ENCODE peak calls at places on chromosome 3, in five cellular contexts. One of them, this sample, is unnamed.

GRCh38 chr3:74465652-74466415 is 148.6 kb downstream of the CNTN3 start:
- DNase-seq in NCI-H2081 treated with DMSO at 0.1 percent for 48 hours: no peak
- DNase-seq in NCI-H345: no peak
- DNase-seq in iPS-NIHi11: no peak
- DNase-seq in GM12892: no peak
- DNase-seq in this sample: no peak

GRCh38 chr3:24017305-24017704 is 72.2 kb downstream of the NR1D2 start:
- DNase-seq in iPS-NIHi11: no peak
- DNase-seq in NCI-H345: no peak
- DNase-seq in GM12892: no peak
- DNase-seq in NCI-H2081 treated with DMSO at 0.1 percent for 48 hours: no peak
- DNase-seq in this sample: no peak

GRCh38 chr3:185308126-185308754 is 54.4 kb upstream of the EHHADH start:
- DNase-seq in iPS-NIHi11: peak
- DNase-seq in GM12892: peak
- DNase-seq in NCI-H345: peak
- DNase-seq in NCI-H2081 treated with DMSO at 0.1 percent for 48 hours: peak
- DNase-seq in this sample: peak

GRCh38 chr3:169256027-169256426 is 407.5 kb downstream of the MECOM start:
- DNase-seq in NCI-H345: no peak
- DNase-seq in GM12892: no peak
- DNase-seq in NCI-H2081 treated with DMSO at 0.1 percent for 48 hours: no peak
- DNase-seq in iPS-NIHi11: no peak
- DNase-seq in this sample: no peak

GRCh38 chr3:48634661-48635221 is 520 bp downstream of the SLC26A6 start:
- DNase-seq in NCI-H345: peak
- DNase-seq in NCI-H2081 treated with DMSO at 0.1 percent for 48 hours: no peak
- DNase-seq in GM12892: peak
- DNase-seq in iPS-NIHi11: peak
- DNase-seq in this sample: no peak

GRCh38 chr3:126025862-126026261 is 56.9 kb downstream of the ROPN1B start:
- DNase-seq in GM12892: no peak
- DNase-seq in NCI-H2081 treated with DMSO at 0.1 percent for 48 hours: no peak
- DNase-seq in NCI-H345: no peak
- DNase-seq in iPS-NIHi11: no peak
- DNase-seq in this sample: no peak

GRCh38 chr3:42148982-42149432 is 57.9 kb downstream of the TRAK1 start:
- DNase-seq in NCI-H345: no peak
- DNase-seq in GM12892: no peak
- DNase-seq in NCI-H2081 treated with DMSO at 0.1 percent for 48 hours: no peak
- DNase-seq in iPS-NIHi11: peak
- DNase-seq in this sample: no peak

GRCh38 chr3:65895084-65895483 is 143.6 kb downstream of the MAGI1 start:
- DNase-seq in NCI-H345: no peak
- DNase-seq in NCI-H2081 treated with DMSO at 0.1 percent for 48 hours: no peak
- DNase-seq in iPS-NIHi11: no peak
- DNase-seq in GM12892: no peak
- DNase-seq in this sample: no peak

GRCh38 chr3:97952280-97952679 is 20.0 kb downstream of the RIOX2 start:
- DNase-seq in NCI-H345: no peak
- DNase-seq in iPS-NIHi11: no peak
- DNase-seq in GM12892: no peak
- DNase-seq in NCI-H2081 treated with DMSO at 0.1 percent for 48 hours: no peak
- DNase-seq in this sample: no peak

GRCh38 chr3:38497026-38497425 is 886 bp downstream of the EXOG start:
- DNase-seq in GM12892: no peak
- DNase-seq in iPS-NIHi11: no peak
- DNase-seq in NCI-H345: no peak
- DNase-seq in NCI-H2081 treated with DMSO at 0.1 percent for 48 hours: no peak
- DNase-seq in this sample: no peak

GRCh38 chr3:15348246-15348645 is 15.9 kb upstream of the SH3BP5 start:
- DNase-seq in NCI-H345: no peak
- DNase-seq in iPS-NIHi11: no peak
- DNase-seq in NCI-H2081 treated with DMSO at 0.1 percent for 48 hours: no peak
- DNase-seq in GM12892: no peak
- DNase-seq in this sample: no peak

GRCh38 chr3:45944830-45945620 is 1.8 kb downstream of the CXCR6 start:
- DNase-seq in GM12892: no peak
- DNase-seq in NCI-H345: no peak
- DNase-seq in NCI-H2081 treated with DMSO at 0.1 percent for 48 hours: no peak
- DNase-seq in iPS-NIHi11: no peak
- DNase-seq in this sample: no peak

GRCh38 chr3:186432944-186433732 is 71.1 kb upstream of the DGKG start:
- DNase-seq in NCI-H345: no peak
- DNase-seq in iPS-NIHi11: no peak
- DNase-seq in NCI-H2081 treated with DMSO at 0.1 percent for 48 hours: no peak
- DNase-seq in GM12892: no peak
- DNase-seq in this sample: no peak

GRCh38 chr3:42809202-42809601 is at the start of gene ACKR2:
- DNase-seq in GM12892: no peak
- DNase-seq in iPS-NIHi11: no peak
- DNase-seq in NCI-H345: no peak
- DNase-seq in NCI-H2081 treated with DMSO at 0.1 percent for 48 hours: no peak
- DNase-seq in this sample: no peak

GRCh38 chr3:270688-271087 is 74.1 kb downstream of the CHL1 start:
- DNase-seq in NCI-H2081 treated with DMSO at 0.1 percent for 48 hours: no peak
- DNase-seq in NCI-H345: no peak
- DNase-seq in iPS-NIHi11: no peak
- DNase-seq in GM12892: no peak
- DNase-seq in this sample: no peak

GRCh38 chr3:68919000-68919399 is 13.3 kb downstream of the TAFA4 start:
- DNase-seq in iPS-NIHi11: peak
- DNase-seq in GM12892: no peak
- DNase-seq in NCI-H345: no peak
- DNase-seq in NCI-H2081 treated with DMSO at 0.1 percent for 48 hours: no peak
- DNase-seq in this sample: no peak

GRCh38 chr3:127482216-127483004 is 108.1 kb downstream of the TPRA1 start:
- DNase-seq in NCI-H345: no peak
- DNase-seq in iPS-NIHi11: no peak
- DNase-seq in GM12892: no peak
- DNase-seq in NCI-H2081 treated with DMSO at 0.1 percent for 48 hours: no peak
- DNase-seq in this sample: no peak

GRCh38 chr3:123618768-123619484 is 34.1 kb upstream of the HACD2 start:
- DNase-seq in GM12892: no peak
- DNase-seq in NCI-H2081 treated with DMSO at 0.1 percent for 48 hours: no peak
- DNase-seq in NCI-H345: peak
- DNase-seq in iPS-NIHi11: no peak
- DNase-seq in this sample: no peak

GRCh38 chr3:100682854-100683760 is 26.2 kb upstream of the TFG start:
- DNase-seq in GM12892: no peak
- DNase-seq in NCI-H2081 treated with DMSO at 0.1 percent for 48 hours: no peak
- DNase-seq in NCI-H345: no peak
- DNase-seq in iPS-NIHi11: no peak
- DNase-seq in this sample: no peak

GRCh38 chr3:38532529-38532928 is 36.4 kb downstream of the EXOG start:
- DNase-seq in NCI-H2081 treated with DMSO at 0.1 percent for 48 hours: no peak
- DNase-seq in GM12892: no peak
- DNase-seq in NCI-H345: no peak
- DNase-seq in iPS-NIHi11: no peak
- DNase-seq in this sample: no peak

GRCh38 chr3:131396170-131396569 is 14.6 kb downstream of the NUDT16 start:
- DNase-seq in NCI-H345: no peak
- DNase-seq in iPS-NIHi11: no peak
- DNase-seq in GM12892: no peak
- DNase-seq in NCI-H2081 treated with DMSO at 0.1 percent for 48 hours: no peak
- DNase-seq in this sample: no peak

GRCh38 chr3:155738580-155739076 is 6.2 kb downstream of the PLCH1 start:
- DNase-seq in GM12892: no peak
- DNase-seq in NCI-H345: no peak
- DNase-seq in NCI-H2081 treated with DMSO at 0.1 percent for 48 hours: no peak
- DNase-seq in iPS-NIHi11: no peak
- DNase-seq in this sample: no peak

GRCh38 chr3:52685285-52685704 is 418 bp downstream of the PBRM1 start:
- DNase-seq in NCI-H345: peak
- DNase-seq in iPS-NIHi11: peak
- DNase-seq in NCI-H2081 treated with DMSO at 0.1 percent for 48 hours: peak
- DNase-seq in GM12892: peak
- DNase-seq in this sample: peak

GRCh38 chr3:43373588-43373935 is 87.2 kb downstream of the SNRK start:
- DNase-seq in GM12892: no peak
- DNase-seq in iPS-NIHi11: no peak
- DNase-seq in NCI-H345: no peak
- DNase-seq in NCI-H2081 treated with DMSO at 0.1 percent for 48 hours: no peak
- DNase-seq in this sample: no peak

GRCh38 chr3:168989396-168989795 is 674.1 kb downstream of the MECOM start:
- DNase-seq in NCI-H2081 treated with DMSO at 0.1 percent for 48 hours: no peak
- DNase-seq in GM12892: no peak
- DNase-seq in NCI-H345: no peak
- DNase-seq in iPS-NIHi11: no peak
- DNase-seq in this sample: no peak

GRCh38 chr3:57752307-57752706 is 3.8 kb upstream of the SLMAP start:
- DNase-seq in iPS-NIHi11: no peak
- DNase-seq in NCI-H345: no peak
- DNase-seq in NCI-H2081 treated with DMSO at 0.1 percent for 48 hours: no peak
- DNase-seq in GM12892: no peak
- DNase-seq in this sample: no peak

GRCh38 chr3:23696842-23697241 is 108.9 kb upstream of the UBE2E1 start:
- DNase-seq in NCI-H2081 treated with DMSO at 0.1 percent for 48 hours: no peak
- DNase-seq in GM12892: no peak
- DNase-seq in NCI-H345: no peak
- DNase-seq in iPS-NIHi11: no peak
- DNase-seq in this sample: no peak

GRCh38 chr3:187398955-187399354 is 30.8 kb downstream of the RTP4 start:
- DNase-seq in iPS-NIHi11: no peak
- DNase-seq in GM12892: no peak
- DNase-seq in NCI-H2081 treated with DMSO at 0.1 percent for 48 hours: no peak
- DNase-seq in NCI-H345: no peak
- DNase-seq in this sample: no peak

GRCh38 chr3:105700575-105700974 is 168.2 kb downstream of the CBLB start:
- DNase-seq in NCI-H2081 treated with DMSO at 0.1 percent for 48 hours: no peak
- DNase-seq in iPS-NIHi11: no peak
- DNase-seq in GM12892: no peak
- DNase-seq in NCI-H345: no peak
- DNase-seq in this sample: no peak

GRCh38 chr3:42732196-42732828 is 29.7 kb upstream of the HHATL start:
- DNase-seq in GM12892: no peak
- DNase-seq in iPS-NIHi11: no peak
- DNase-seq in NCI-H2081 treated with DMSO at 0.1 percent for 48 hours: no peak
- DNase-seq in NCI-H345: no peak
- DNase-seq in this sample: no peak

GRCh38 chr3:55483196-55484095 is 3.7 kb downstream of the WNT5A start:
- DNase-seq in NCI-H2081 treated with DMSO at 0.1 percent for 48 hours: no peak
- DNase-seq in NCI-H345: no peak
- DNase-seq in GM12892: no peak
- DNase-seq in iPS-NIHi11: no peak
- DNase-seq in this sample: no peak

GRCh38 chr3:161171639-161172552 is 49.2 kb upstream of the NMD3 start:
- DNase-seq in iPS-NIHi11: peak
- DNase-seq in NCI-H2081 treated with DMSO at 0.1 percent for 48 hours: no peak
- DNase-seq in NCI-H345: no peak
- DNase-seq in GM12892: no peak
- DNase-seq in this sample: no peak

GRCh38 chr3:74121761-74122160 is 492.7 kb downstream of the CNTN3 start:
- DNase-seq in NCI-H345: no peak
- DNase-seq in NCI-H2081 treated with DMSO at 0.1 percent for 48 hours: no peak
- DNase-seq in GM12892: no peak
- DNase-seq in iPS-NIHi11: no peak
- DNase-seq in this sample: no peak

GRCh38 chr3:124467980-124468902 is 262.0 kb upstream of the UMPS start:
- DNase-seq in NCI-H345: peak
- DNase-seq in NCI-H2081 treated with DMSO at 0.1 percent for 48 hours: peak
- DNase-seq in GM12892: peak
- DNase-seq in iPS-NIHi11: peak
- DNase-seq in this sample: peak

GRCh38 chr3:77381426-77381825 is 341.5 kb downstream of the ROBO2 start:
- DNase-seq in NCI-H345: no peak
- DNase-seq in iPS-NIHi11: no peak
- DNase-seq in NCI-H2081 treated with DMSO at 0.1 percent for 48 hours: no peak
- DNase-seq in GM12892: no peak
- DNase-seq in this sample: no peak